ENCODE peak calls at places on chromosomes 11 and 22, in four cellular contexts. Q, I, L and S are unnamed samples.

GRCh38 chr11:4064278-4064955 is 30.2 kb upstream of the RRM1 start:
- DNase-seq in Q (no peak), I (no peak), L (no peak), S (no peak)

GRCh38 chr22:49969751-49970527 is 9.4 kb downstream of the PIM3 start:
- DNase-seq in Q (peak; percentile 4), I (no peak), L (no peak), S (no peak)

GRCh38 chr22:39236321-39237275 is 8.2 kb downstream of the PDGFB start:
- DNase-seq in Q (no peak), I (no peak), L (no peak), S (no peak)

GRCh38 chr22:19986410-19987341 is 29.9 kb downstream of the ARVCF start:
- DNase-seq in Q (peak; percentile 84), I (no peak), L (no peak), S (no peak)

GRCh38 chr11:70625921-70626518 is 227.7 kb downstream of the CTTN start:
- DNase-seq in Q (peak; percentile 43), I (no peak), L (no peak), S (no peak)

GRCh38 chr22:32685527-32685926 is 116.0 kb upstream of the TIMP3 start:
- DNase-seq in Q (no peak), I (no peak), L (no peak), S (no peak)

GRCh38 chr22:34567367-34567766 is 498.6 kb upstream of the ISX start:
- DNase-seq in Q (no peak), I (no peak), L (no peak), S (no peak)

GRCh38 chr11:59801981-59802638 is 8.5 kb downstream of the MRPL16 start:
- DNase-seq in Q (peak; percentile 22), I (no peak), L (no peak), S (no peak)

GRCh38 chr11:19347911-19348310 is 107.2 kb upstream of the E2F8 start:
- DNase-seq in Q (no peak), I (no peak), L (no peak), S (no peak)

GRCh38 chr22:17368727-17369552 is at the start of gene CECR2:
- DNase-seq in Q (peak; percentile 74), I (no peak), L (no peak), S (no peak)

GRCh38 chr11:79018371-79018849 is 422.4 kb downstream of the TENM4 start:
- DNase-seq in Q (no peak), I (no peak), L (peak; percentile 67), S (peak; percentile 90)

GRCh38 chr11:76139317-76139716 is 67.0 kb downstream of the WNT11 start:
- DNase-seq in Q (no peak), I (no peak), L (no peak), S (peak; percentile 32)

GRCh38 chr11:64834723-64835615 is 9.5 kb downstream of the CDC42BPG start:
- DNase-seq in Q (no peak), I (no peak), L (no peak), S (no peak)

GRCh38 chr22:32957093-32957835 is 100.9 kb downstream of the SYN3 start:
- DNase-seq in Q (no peak), I (no peak), L (no peak), S (peak; percentile 41)

GRCh38 chr11:11946180-11946579 is 62.2 kb downstream of the DKK3 start:
- DNase-seq in Q (no peak), I (no peak), L (peak; percentile 59), S (no peak)

GRCh38 chr11:22371188-22371587 is 33.0 kb downstream of the SLC17A6 start:
- DNase-seq in Q (no peak), I (no peak), L (no peak), S (no peak)

GRCh38 chr11:31628111-31628510 is 118.5 kb downstream of the ELP4 start:
- DNase-seq in Q (no peak), I (no peak), L (no peak), S (no peak)

GRCh38 chr11:68950268-68950667 is 30.5 kb downstream of the MRGPRD start:
- DNase-seq in Q (peak; percentile 31), I (no peak), L (no peak), S (peak; percentile 16)

GRCh38 chr11:65112551-65113360 is 1.1 kb downstream of the TM7SF2 start:
- DNase-seq in Q (peak; percentile 61), I (no peak), L (no peak), S (no peak)

GRCh38 chr11:132111781-132112380 is 741.5 kb downstream of the NTM start:
- DNase-seq in Q (no peak), I (no peak), L (peak; percentile 41), S (peak; percentile 40)

GRCh38 chr11:66317766-66318575 is 1.1 kb upstream of the CD248 start:
- DNase-seq in Q (no peak), I (no peak), L (no peak), S (peak; percentile 57)

GRCh38 chr11:104410336-104410735 is 246.4 kb upstream of the PDGFD start:
- DNase-seq in Q (no peak), I (no peak), L (no peak), S (no peak)

GRCh38 chr11:124886978-124887666 is 10.5 kb downstream of the ROBO4 start:
- DNase-seq in Q (no peak), I (no peak), L (no peak), S (no peak)

GRCh38 chr11:11070976-11071375 is 213.1 kb upstream of the ZBED5 start:
- DNase-seq in Q (no peak), I (no peak), L (no peak), S (no peak)

GRCh38 chr11:36372101-36372767 is 76.1 kb downstream of the PRR5L start:
- DNase-seq in Q (no peak), I (no peak), L (no peak), S (no peak)

GRCh38 chr11:116742104-116742503 is 30.7 kb downstream of the BUD13 start:
- DNase-seq in Q (no peak), I (no peak), L (no peak), S (no peak)

GRCh38 chr11:8168485-8169257 is at the start of gene RIC3:
- DNase-seq in Q (peak; percentile 22), I (no peak), L (no peak), S (no peak)

GRCh38 chr22:17930455-17931313 is 93.7 kb downstream of the MICAL3 start:
- DNase-seq in Q (no peak), I (no peak), L (no peak), S (no peak)

GRCh38 chr11:7546324-7546791 is 32.6 kb downstream of the PPFIBP2 start:
- DNase-seq in Q (no peak), I (no peak), L (no peak), S (no peak)

GRCh38 chr22:16917144-16918003 is 90.6 kb downstream of the GAB4 start:
- DNase-seq in Q (peak; percentile 64), I (no peak), L (no peak), S (peak; percentile 7)

GRCh38 chr11:118820412-118821357 is 29.7 kb upstream of the DDX6 start:
- DNase-seq in Q (no peak), I (no peak), L (no peak), S (no peak)

GRCh38 chr11:125627236-125627910 is 2.4 kb downstream of the CHEK1 start:
- DNase-seq in Q (no peak), I (no peak), L (no peak), S (no peak)

GRCh38 chr11:94185387-94186084 is 56.9 kb downstream of the PANX1 start:
- DNase-seq in Q (no peak), I (no peak), L (peak; percentile 76), S (no peak)

GRCh38 chr22:25039255-25039654 is 86.7 kb downstream of the KIAA1671 start:
- DNase-seq in Q (no peak), I (no peak), L (no peak), S (no peak)

GRCh38 chr11:13015753-13016152 is 6.6 kb downstream of the RASSF10 start:
- DNase-seq in Q (no peak), I (no peak), L (no peak), S (no peak)

GRCh38 chr11:111836766-111837165 is 34.6 kb downstream of the ALG9 start:
- DNase-seq in Q (no peak), I (no peak), L (no peak), S (no peak)

GRCh38 chr22:31082606-31083376 is 1.7 kb downstream of the SMTN start:
- DNase-seq in Q (peak; percentile 85), I (no peak), L (no peak), S (no peak)
- TF ChIP-seq CTCF in Q (peak; percentile 76), I (peak; percentile 53), L (peak; percentile 81), S (peak; percentile 62)

DNA sequence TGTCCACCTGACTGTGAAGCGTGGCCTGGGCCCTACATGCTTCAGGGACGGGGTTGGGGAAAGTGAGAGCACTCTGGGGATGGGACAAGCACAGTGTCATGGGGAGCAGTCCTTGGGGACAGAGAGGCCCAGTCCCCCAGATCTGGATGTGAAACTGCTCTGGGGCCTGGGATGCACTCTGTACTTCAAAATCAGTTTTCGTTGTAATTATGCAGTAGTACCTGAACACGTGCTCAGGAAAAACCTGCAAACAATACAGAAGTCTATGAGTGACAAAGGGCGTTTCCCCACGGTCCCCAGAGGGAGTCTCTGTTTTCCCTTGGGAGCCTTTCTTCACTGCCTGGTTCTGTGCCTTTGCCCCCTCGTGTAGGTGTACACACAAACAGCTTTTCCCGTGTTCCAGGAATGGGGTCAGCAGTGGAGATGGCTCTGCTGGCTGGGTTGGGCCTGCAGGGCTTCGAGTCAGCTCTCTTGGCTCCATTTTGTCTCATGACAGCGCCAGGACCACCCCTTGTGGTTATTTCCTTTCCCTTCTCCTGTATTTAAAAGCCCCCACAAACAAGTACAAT is 5.2 kb upstream of the TNFRSF13C start:
- DNase-seq in Q (no peak), I (no peak), L (no peak), S (no peak)
- TF ChIP-seq CTCF in Q (no peak), I (no peak), L (no peak), S (no peak)

DNA sequence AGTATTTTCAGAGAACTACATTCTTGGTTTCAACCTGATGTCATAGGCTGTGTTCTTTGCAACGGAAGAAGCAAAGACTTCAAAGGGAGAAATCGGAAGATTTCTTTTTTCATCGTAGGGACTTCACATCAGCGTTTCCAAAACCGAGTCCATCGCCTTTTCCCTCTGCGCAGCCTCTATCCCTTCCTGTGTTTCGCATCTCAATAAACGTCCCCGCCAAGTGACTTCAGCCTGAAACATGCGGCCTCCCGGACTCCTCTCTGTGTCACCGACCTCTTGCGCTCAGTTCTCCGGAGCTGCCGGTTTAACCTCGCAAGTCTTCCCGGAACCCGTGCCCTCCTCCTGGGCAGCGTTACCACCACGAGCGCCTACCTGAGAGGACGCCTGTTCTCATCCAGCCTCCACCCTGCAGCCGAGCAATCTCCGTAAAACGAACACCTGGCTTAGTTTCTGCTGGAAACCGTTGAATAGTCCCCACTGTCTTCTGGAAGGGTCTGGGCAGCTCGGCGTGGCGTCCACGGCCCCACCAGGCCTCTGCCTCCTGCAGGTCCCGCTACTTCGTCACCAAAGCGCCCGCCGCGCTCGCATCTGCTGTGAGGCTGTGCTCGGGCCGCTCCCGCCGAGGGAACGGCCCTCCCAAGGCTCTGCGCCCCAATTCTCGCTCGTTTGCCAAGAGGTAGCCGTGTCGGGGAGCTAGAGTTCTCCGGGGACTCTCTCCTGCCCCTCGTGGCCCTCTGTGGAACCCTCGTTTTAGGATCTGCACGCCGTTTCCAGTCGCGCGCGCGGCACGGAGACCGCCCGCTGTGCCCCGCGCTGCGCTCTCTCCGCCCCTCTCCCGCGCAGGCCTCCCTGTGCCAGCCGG is at the start of gene GLB1L3:
- DNase-seq in Q (peak; percentile 68), I (no peak), L (no peak), S (no peak)
- TF ChIP-seq CTCF in Q (peak; percentile 40), I (peak; percentile 31), L (peak; percentile 46), S (peak; percentile 25)

GRCh38 chr11:20530942-20531703 is 68.3 kb upstream of the SLC6A5 start:
- DNase-seq in Q (no peak), I (no peak), L (no peak), S (no peak)

DNA sequence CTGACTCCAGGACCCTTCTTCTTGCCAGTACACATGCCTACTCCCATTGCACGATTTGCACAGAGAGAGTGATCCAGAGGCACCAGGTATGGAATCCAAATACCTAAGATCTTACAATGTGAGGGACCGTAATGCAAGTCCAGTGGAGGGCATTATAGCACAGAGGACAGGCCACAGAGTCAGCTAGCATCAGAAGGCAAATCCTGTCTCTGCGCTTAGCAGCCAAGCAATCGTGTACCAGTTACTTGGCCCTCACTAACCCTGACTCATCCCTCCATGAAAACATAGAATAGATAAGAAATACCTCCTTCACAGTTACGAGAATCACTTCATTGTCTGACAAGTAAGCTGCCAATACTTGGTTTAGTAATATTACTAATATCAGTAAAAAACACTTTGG is 69.7 kb upstream of the SLC6A5 start:
- DNase-seq in Q (no peak), I (no peak), L (no peak), S (no peak)
- TF ChIP-seq CTCF in Q (no peak), I (no peak), L (no peak), S (no peak)